ENCODE peak calls at places on chromosome 3, in four cellular contexts. J is K562, U is GM12878, L is HL-60. X is an unnamed sample.
A peak's percentile ranks its signal among the peaks of the same experiment; 100 is the strongest.

GRCh38 chr3:9692416-9692815 is 11.2 kb upstream of the CPNE9 start:
- DNase-seq in J (no peak), U (no peak), L (no peak), X (no peak)

GRCh38 chr3:172201136-172201989 is 162.0 kb downstream of the FNDC3B start:
- DNase-seq in U (no peak), J (peak; percentile 39), L (peak; percentile 45), X (no peak)

GRCh38 chr3:72440491-72440890 is 407.8 kb downstream of the SHQ1 start:
- DNase-seq in J (no peak), U (no peak), L (no peak), X (no peak)

GRCh38 chr3:71436337-71436736 is 147.2 kb downstream of the FOXP1 start:
- DNase-seq in J (no peak), U (no peak), L (no peak), X (no peak)

GRCh38 chr3:24389108-24390090 is 105.3 kb downstream of the THRB start:
- DNase-seq in L (no peak), J (no peak), U (no peak), X (no peak)

GRCh38 chr3:100225193-100225592 is 35.6 kb upstream of the TBC1D23 start:
- DNase-seq in U (no peak), L (no peak), J (no peak), X (no peak)

GRCh38 chr3:188220988-188221818 is 67.2 kb downstream of the LPP start:
- DNase-seq in J (no peak), U (no peak), L (no peak), X (no peak)

GRCh38 chr3:172516318-172517214 is 6.7 kb downstream of the TNFSF10 start:
- DNase-seq in J (no peak), L (no peak), U (no peak), X (no peak)

GRCh38 chr3:179977356-179977755 is 59.4 kb downstream of the PEX5L start:
- DNase-seq in J (no peak), U (no peak), L (no peak), X (no peak)

GRCh38 chr3:65714138-65714537 is 324.6 kb downstream of the MAGI1 start:
- DNase-seq in J (no peak), U (no peak), L (no peak), X (no peak)
- TF ChIP-seq SPI1 in J (no peak), U (no peak), L (no peak), X (no peak)

GRCh38 chr3:77931272-77932009 is 891.5 kb downstream of the ROBO2 start:
- DNase-seq in L (no peak), U (no peak), J (no peak), X (no peak)
- TF ChIP-seq SPI1 in L (no peak), U (no peak), J (no peak), X (no peak)

GRCh38 chr3:141092663-141093062 is 41.5 kb downstream of the SPSB4 start:
- DNase-seq in U (no peak), L (no peak), J (no peak), X (no peak)

GRCh38 chr3:141091416-141091815 is 40.3 kb downstream of the SPSB4 start:
- DNase-seq in J (no peak), U (no peak), L (no peak), X (no peak)

GRCh38 chr3:141093971-141094401 is 42.8 kb downstream of the SPSB4 start:
- DNase-seq in U (no peak), L (no peak), J (no peak), X (no peak)

GRCh38 chr3:141094851-141095545 is 43.9 kb downstream of the SPSB4 start:
- DNase-seq in L (no peak), U (no peak), J (no peak), X (no peak)

GRCh38 chr3:141093397-141093796 is 42.2 kb downstream of the SPSB4 start:
- DNase-seq in U (no peak), J (no peak), L (no peak), X (no peak)
- TF ChIP-seq SPI1 in U (no peak), J (no peak), L (no peak), X (no peak)

GRCh38 chr3:40780801-40781406 is 256.1 kb downstream of the ZNF621 start:
- DNase-seq in J (no peak), L (no peak), U (no peak), X (no peak)
- TF ChIP-seq SPI1 in J (no peak), L (no peak), U (no peak), X (no peak)

GRCh38 chr3:124856687-124857086 is 30.5 kb downstream of the ITGB5 start:
- DNase-seq in J (no peak), U (no peak), L (no peak), X (no peak)
- TF ChIP-seq SPI1 in J (no peak), U (no peak), L (no peak), X (no peak)